ENCODE peak calls at places on chromosome 16, in nine cellular contexts. X, L, H, D, R, E, N, Q and W are unnamed samples. For H3K36me3, the result is how much of the 10 kb centered on the place peaks cover.

GRCh38 chr16:62077998-62078397 is 41.8 kb upstream of the CDH8 start:
- DNase-seq in X (no peak), L (no peak), H (no peak), D (no peak), R (no peak), E (no peak), N (peak), Q (no peak), W (peak)

GRCh38 chr16:4005281-4005680 is 111.0 kb downstream of the ADCY9 start:
- DNase-seq in X (no peak), L (no peak), H (no peak), D (no peak), R (no peak), E (no peak), N (no peak), Q (no peak), W (no peak)

GRCh38 chr16:17590711-17591654 is 120.2 kb upstream of the XYLT1 start:
- DNase-seq in X (no peak), L (no peak), H (no peak), D (no peak), R (no peak), E (no peak), N (no peak), Q (no peak), W (no peak)

GRCh38 chr16:66420396-66420795 is 6.7 kb upstream of the BEAN1 start:
- DNase-seq in X (no peak), L (no peak), H (no peak), D (no peak), R (no peak), E (no peak), N (no peak), Q (no peak), W (no peak)

GRCh38 chr16:76683051-76683450 is 405.9 kb downstream of the CNTNAP4 start:
- DNase-seq in X (no peak), L (no peak), H (no peak), D (no peak), R (no peak), E (no peak), N (no peak), Q (no peak), W (no peak)

GRCh38 chr16:79862601-79863000 is 262.1 kb upstream of the MAF start:
- DNase-seq in X (no peak), L (no peak), H (no peak), D (no peak), R (no peak), E (no peak), N (no peak), Q (no peak), W (no peak)

GRCh38 chr16:66588981-66589713 is 9.9 kb downstream of the CMTM2 start:
- DNase-seq in X (no peak), L (peak), H (no peak), D (no peak), R (peak), E (no peak), N (peak), Q (no peak), W (no peak)

GRCh38 chr16:10122546-10122945 is 59.7 kb downstream of the GRIN2A start:
- DNase-seq in X (no peak), L (no peak), H (no peak), D (peak), R (no peak), E (no peak), N (no peak), Q (no peak), W (no peak)

GRCh38 chr16:11691235-11691634 is 23.0 kb downstream of the SNN start:
- DNase-seq in X (no peak), L (no peak), H (no peak), D (no peak), R (no peak), E (no peak), N (no peak), Q (no peak), W (no peak)

GRCh38 chr16:78503501-78504110 is 404.2 kb downstream of the WWOX start:
- DNase-seq in X (no peak), L (no peak), H (no peak), D (peak), R (peak), E (peak), N (no peak), Q (peak), W (peak)

GRCh38 chr16:69338557-69339288 is 641 bp downstream of the COG8 start:
- DNase-seq in X (peak), L (peak), H (no peak), D (no peak), R (no peak), E (no peak), N (no peak), Q (no peak), W (no peak)

GRCh38 chr16:46844771-46845170 is 13.8 kb upstream of the C16orf87 start:
- DNase-seq in X (no peak), L (peak), H (no peak), D (no peak), R (no peak), E (no peak), N (peak), Q (no peak), W (no peak)

GRCh38 chr16:11560701-11561439 is 25.8 kb downstream of the LITAF start:
- DNase-seq in X (peak), L (no peak), H (no peak), D (no peak), R (peak), E (peak), N (peak), Q (no peak), W (no peak)

GRCh38 chr16:69691980-69692911 is 34.1 kb downstream of the NQO1 start:
- DNase-seq in X (no peak), L (no peak), H (no peak), D (no peak), R (no peak), E (no peak), N (peak), Q (no peak), W (no peak)

GRCh38 chr16:85759631-85760419 is 8.9 kb upstream of the C16orf74 start:
- DNase-seq in X (no peak), L (peak), H (no peak), D (peak), R (peak), E (no peak), N (peak), Q (no peak), W (no peak)

GRCh38 chr16:88456356-88457292 is 3.5 kb downstream of the ZFPM1 start:
- DNase-seq in X (no peak), L (no peak), H (no peak), D (no peak), R (no peak), E (no peak), N (no peak), Q (no peak), W (no peak)
- H3K27ac ChIP-seq in X (no peak), L (peak), H (peak), D (peak), R (peak), E (no peak), N (no peak), Q (peak), W (no peak)

GRCh38 chr16:57373117-57373947 is 1.0 kb downstream of the CX3CL1 start:
- DNase-seq in X (peak), L (no peak), H (no peak), D (no peak), R (no peak), E (no peak), N (no peak), Q (no peak), W (no peak)
- H3K4me3 ChIP-seq in X (peak), L (peak), H (peak), D (no peak), R (no peak), E (peak), N (peak), Q (peak), W (no peak)

GRCh38 chr16:8859913-8860881 is 8.6 kb downstream of the CARHSP1 start:
- DNase-seq in X (peak), L (peak), H (no peak), D (peak), R (peak), E (peak), N (no peak), Q (no peak), W (no peak)
- H3K36me3 ChIP-seq in X (under half), L (under half), H (under half), D (under half), R (under half), E (under half), N (under half), Q (under half), W (under half)

GRCh38 chr16:1780677-1781072 is 1.7 kb downstream of the SPSB3 start:
- DNase-seq in X (no peak), L (no peak), H (no peak), D (no peak), R (no peak), E (no peak), N (no peak), Q (no peak), W (no peak)

GRCh38 chr16:1781758-1782407 is 488 bp downstream of the SPSB3 start:
- DNase-seq in X (no peak), L (peak), H (no peak), D (no peak), R (peak), E (peak), N (peak), Q (no peak), W (no peak)

GRCh38 chr16:1779741-1780676 is 2.4 kb downstream of the SPSB3 start:
- DNase-seq in X (no peak), L (peak), H (no peak), D (no peak), R (peak), E (no peak), N (no peak), Q (no peak), W (no peak)

GRCh38 chr16:1782408-1783247 is at the start of the genes NUBP2 and SPSB3:
- DNase-seq in X (peak), L (peak), H (peak), D (peak), R (peak), E (peak), N (peak), Q (peak), W (peak)

DNA sequence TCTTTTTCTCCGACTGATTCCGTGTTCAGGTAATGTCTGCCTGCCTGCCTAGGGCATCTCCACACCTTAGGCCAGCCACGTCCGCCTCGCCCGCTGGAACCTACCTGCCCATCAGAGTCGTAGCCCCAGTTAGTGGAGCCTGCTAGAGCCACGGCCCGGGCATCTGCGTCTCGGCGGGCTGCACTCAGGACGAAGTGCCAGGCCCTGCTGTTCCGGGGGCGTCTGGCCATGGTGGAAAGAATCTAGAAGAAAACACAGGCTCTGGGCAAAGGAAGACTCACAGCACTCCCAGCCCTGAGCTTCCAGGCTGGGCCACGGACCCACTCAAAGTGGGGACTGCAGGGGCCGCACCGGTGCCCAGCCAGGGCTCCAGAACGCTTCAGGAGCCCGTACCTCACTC is 1.1 kb downstream of the SPSB3 start:
- DNase-seq in X (no peak), L (peak), H (no peak), D (no peak), R (no peak), E (peak), N (no peak), Q (no peak), W (no peak)
- H3K27ac ChIP-seq in X (no peak), L (no peak), H (peak), D (peak), R (peak), E (peak), N (no peak), Q (peak), W (no peak)

GRCh38 chr16:67992661-67993206 is 6.5 kb downstream of the DPEP2 start:
- DNase-seq in X (no peak), L (no peak), H (no peak), D (no peak), R (no peak), E (no peak), N (no peak), Q (no peak), W (no peak)
- H3K4me3 ChIP-seq in X (no peak), L (peak), H (no peak), D (no peak), R (no peak), E (peak), N (no peak), Q (no peak), W (no peak)

GRCh38 chr16:27344707-27345106 is 30.9 kb downstream of the IL4R start:
- DNase-seq in X (no peak), L (no peak), H (no peak), D (no peak), R (no peak), E (no peak), N (no peak), Q (no peak), W (no peak)

GRCh38 chr16:27349276-27349675 is 35.5 kb downstream of the IL4R start:
- DNase-seq in X (no peak), L (no peak), H (no peak), D (no peak), R (no peak), E (no peak), N (no peak), Q (no peak), W (no peak)

GRCh38 chr16:27347930-27348685 is 34.3 kb downstream of the IL4R start:
- DNase-seq in X (no peak), L (no peak), H (no peak), D (no peak), R (no peak), E (no peak), N (no peak), Q (no peak), W (no peak)

GRCh38 chr16:27345201-27345600 is 31.4 kb downstream of the IL4R start:
- DNase-seq in X (no peak), L (no peak), H (no peak), D (no peak), R (no peak), E (no peak), N (no peak), Q (no peak), W (no peak)

DNA sequence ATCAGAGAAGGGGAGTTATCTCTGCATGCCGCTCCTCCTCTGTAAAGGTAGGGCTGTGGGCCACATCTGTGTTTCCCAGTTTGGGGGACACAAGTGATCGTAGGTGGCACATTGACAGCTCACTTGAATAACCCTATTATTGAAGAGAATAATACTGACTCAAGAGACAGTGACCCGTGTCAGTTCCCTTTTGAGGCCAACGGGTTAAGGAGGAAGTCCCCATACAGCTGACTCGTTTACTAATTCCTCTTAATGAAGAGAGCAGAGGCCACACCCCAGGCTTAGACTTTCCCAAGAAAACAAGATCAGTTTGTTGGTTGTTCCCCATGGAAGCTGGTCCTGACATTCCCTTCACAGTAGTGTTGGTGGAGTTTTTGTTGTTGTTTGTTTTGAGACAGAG is 33.0 kb downstream of the IL4R start:
- DNase-seq in X (no peak), L (no peak), H (no peak), D (no peak), R (no peak), E (no peak), N (no peak), Q (no peak), W (no peak)
- H3K36me3 ChIP-seq in X (under half), L (half or more), H (half or more), D (under half), R (under half), E (under half), N (under half), Q (under half), W (under half)